ENCODE peak calls at places on chromosomes 7 and 10, in five cellular contexts. One of them, this sample, is unnamed.

GRCh38 chr7:47636693-47637175 is 54.8 kb upstream of the TNS3 start:
- DNase-seq in fibroblast of villous mesenchyme: no peak
- DNase-seq in GM06990: no peak
- DNase-seq in GM23248: no peak
- DNase-seq in psoas muscle: no peak
- DNase-seq in this sample: no peak

GRCh38 chr7:149561072-149561471 is 63.5 kb upstream of the ZNF746 start:
- DNase-seq in fibroblast of villous mesenchyme: no peak
- DNase-seq in GM06990: no peak
- DNase-seq in GM23248: peak; percentile 29
- DNase-seq in psoas muscle: no peak
- DNase-seq in this sample: no peak

GRCh38 chr10:91220194-91220953 is at the start of gene PCGF5:
- DNase-seq in fibroblast of villous mesenchyme: peak; percentile 93
- DNase-seq in GM06990: peak; percentile 94
- DNase-seq in GM23248: peak; percentile 95
- DNase-seq in psoas muscle: peak; percentile 96
- DNase-seq in this sample: peak; percentile 57

GRCh38 chr7:24637021-24637420 is 63.8 kb downstream of the PALS2 start:
- DNase-seq in fibroblast of villous mesenchyme: no peak
- DNase-seq in GM06990: no peak
- DNase-seq in GM23248: peak; percentile 3
- DNase-seq in psoas muscle: no peak
- DNase-seq in this sample: no peak

GRCh38 chr10:11875499-11876281 is 52.5 kb downstream of the PROSER2 start:
- DNase-seq in fibroblast of villous mesenchyme: peak; percentile 84
- DNase-seq in GM06990: no peak
- DNase-seq in GM23248: peak; percentile 97
- DNase-seq in psoas muscle: peak; percentile 91
- DNase-seq in this sample: peak; percentile 19

GRCh38 chr7:72416846-72417245 is 4.7 kb upstream of the CALN1 start:
- DNase-seq in fibroblast of villous mesenchyme: no peak
- DNase-seq in GM06990: no peak
- DNase-seq in GM23248: no peak
- DNase-seq in psoas muscle: no peak
- DNase-seq in this sample: no peak

GRCh38 chr7:28296571-28297483 is 115.5 kb upstream of the CREB5 start:
- DNase-seq in fibroblast of villous mesenchyme: peak; percentile 44
- DNase-seq in GM06990: no peak
- DNase-seq in GM23248: peak; percentile 68
- DNase-seq in psoas muscle: no peak
- DNase-seq in this sample: no peak

GRCh38 chr7:6256709-6257535 is 15.5 kb downstream of the CYTH3 start:
- DNase-seq in fibroblast of villous mesenchyme: peak; percentile 74
- DNase-seq in GM06990: peak; percentile 56
- DNase-seq in GM23248: peak; percentile 92
- DNase-seq in psoas muscle: peak; percentile 76
- DNase-seq in this sample: peak; percentile 74

GRCh38 chr7:115689941-115690340 is 340.6 kb downstream of the TFEC start:
- DNase-seq in fibroblast of villous mesenchyme: no peak
- DNase-seq in GM06990: no peak
- DNase-seq in GM23248: no peak
- DNase-seq in psoas muscle: no peak
- DNase-seq in this sample: no peak

GRCh38 chr7:68147621-68148238 is 1151.1 kb downstream of the TYW1 start:
- DNase-seq in fibroblast of villous mesenchyme: no peak
- DNase-seq in GM06990: no peak
- DNase-seq in GM23248: no peak
- DNase-seq in psoas muscle: no peak
- DNase-seq in this sample: no peak

GRCh38 chr7:29565982-29566746 is 2.5 kb downstream of the PRR15 start:
- DNase-seq in fibroblast of villous mesenchyme: peak; percentile 1
- DNase-seq in GM06990: no peak
- DNase-seq in GM23248: peak; percentile 55
- DNase-seq in psoas muscle: peak; percentile 51
- DNase-seq in this sample: no peak

GRCh38 chr7:28708458-28708951 is 249.6 kb downstream of the TRIL start:
- DNase-seq in fibroblast of villous mesenchyme: peak; percentile 21
- DNase-seq in GM06990: no peak
- DNase-seq in GM23248: peak; percentile 84
- DNase-seq in psoas muscle: no peak
- DNase-seq in this sample: no peak

GRCh38 chr7:157555921-157556320 is 219.1 kb downstream of the DNAJB6 start:
- DNase-seq in fibroblast of villous mesenchyme: no peak
- DNase-seq in GM06990: no peak
- DNase-seq in GM23248: no peak
- DNase-seq in psoas muscle: no peak
- DNase-seq in this sample: no peak

GRCh38 chr7:138755831-138756590 is 41.8 kb upstream of the TMEM213 start:
- DNase-seq in fibroblast of villous mesenchyme: no peak
- DNase-seq in GM06990: no peak
- DNase-seq in GM23248: peak; percentile 13
- DNase-seq in psoas muscle: no peak
- DNase-seq in this sample: no peak

GRCh38 chr10:13224210-13224995 is 9.8 kb downstream of the UCMA start:
- DNase-seq in fibroblast of villous mesenchyme: no peak
- DNase-seq in GM06990: no peak
- DNase-seq in GM23248: no peak
- DNase-seq in psoas muscle: no peak
- DNase-seq in this sample: no peak

GRCh38 chr7:158911734-158912133 is 55.4 kb downstream of the DYNC2I1 start:
- DNase-seq in fibroblast of villous mesenchyme: no peak
- DNase-seq in GM06990: no peak
- DNase-seq in GM23248: no peak
- DNase-seq in psoas muscle: no peak
- DNase-seq in this sample: no peak

GRCh38 chr7:41955475-41956243 is 252.8 kb upstream of the INHBA start:
- DNase-seq in fibroblast of villous mesenchyme: peak; percentile 99
- DNase-seq in GM06990: no peak
- DNase-seq in GM23248: peak; percentile 100
- DNase-seq in psoas muscle: peak; percentile 98
- DNase-seq in this sample: peak; percentile 99

GRCh38 chr7:92766461-92767003 is 69.8 kb downstream of the CDK6 start:
- DNase-seq in fibroblast of villous mesenchyme: peak; percentile 54
- DNase-seq in GM06990: no peak
- DNase-seq in GM23248: peak; percentile 65
- DNase-seq in psoas muscle: no peak
- DNase-seq in this sample: no peak

GRCh38 chr10:108097258-108097657 is 932.8 kb upstream of the SORCS1 start:
- DNase-seq in fibroblast of villous mesenchyme: no peak
- DNase-seq in GM06990: no peak
- DNase-seq in GM23248: no peak
- DNase-seq in psoas muscle: peak; percentile 36
- DNase-seq in this sample: no peak

GRCh38 chr10:98555011-98555619 is 108.4 kb upstream of the HPS1 start:
- DNase-seq in fibroblast of villous mesenchyme: peak; percentile 32
- DNase-seq in GM06990: no peak
- DNase-seq in GM23248: no peak
- DNase-seq in psoas muscle: no peak
- DNase-seq in this sample: no peak

GRCh38 chr10:124403548-124403947 is 15.2 kb downstream of the OAT start:
- DNase-seq in fibroblast of villous mesenchyme: peak; percentile 85
- DNase-seq in GM06990: peak; percentile 46
- DNase-seq in GM23248: peak; percentile 82
- DNase-seq in psoas muscle: no peak
- DNase-seq in this sample: peak; percentile 45

GRCh38 chr10:94902570-94902969 is 35.9 kb upstream of the CYP2C9 start:
- DNase-seq in fibroblast of villous mesenchyme: no peak
- DNase-seq in GM06990: no peak
- DNase-seq in GM23248: peak; percentile 0
- DNase-seq in psoas muscle: no peak
- DNase-seq in this sample: no peak

GRCh38 chr10:59839576-59839975 is 66.8 kb downstream of the CCDC6 start:
- DNase-seq in fibroblast of villous mesenchyme: peak; percentile 40
- DNase-seq in GM06990: no peak
- DNase-seq in GM23248: peak; percentile 67
- DNase-seq in psoas muscle: no peak
- DNase-seq in this sample: no peak

GRCh38 chr10:93160140-93160539 is 86.4 kb downstream of the CYP26A1 start:
- DNase-seq in fibroblast of villous mesenchyme: no peak
- DNase-seq in GM06990: no peak
- DNase-seq in GM23248: peak; percentile 17
- DNase-seq in psoas muscle: no peak
- DNase-seq in this sample: no peak

GRCh38 chr7:98681951-98682350 is 64.9 kb downstream of the NPTX2 start:
- DNase-seq in fibroblast of villous mesenchyme: no peak
- DNase-seq in GM06990: no peak
- DNase-seq in GM23248: no peak
- DNase-seq in psoas muscle: no peak
- DNase-seq in this sample: no peak

GRCh38 chr7:1579481-1580421 is 9.9 kb upstream of the PSMG3 start:
- DNase-seq in fibroblast of villous mesenchyme: peak; percentile 46
- DNase-seq in GM06990: peak; percentile 39
- DNase-seq in GM23248: peak; percentile 79
- DNase-seq in psoas muscle: peak; percentile 88
- DNase-seq in this sample: no peak

GRCh38 chr7:29604702-29605101 is 41.1 kb downstream of the PRR15 start:
- DNase-seq in fibroblast of villous mesenchyme: no peak
- DNase-seq in GM06990: no peak
- DNase-seq in GM23248: no peak
- DNase-seq in psoas muscle: no peak
- DNase-seq in this sample: no peak

GRCh38 chr7:117259626-117260025 is 63.2 kb downstream of the WNT2 start:
- DNase-seq in fibroblast of villous mesenchyme: peak; percentile 81
- DNase-seq in GM06990: no peak
- DNase-seq in GM23248: peak; percentile 84
- DNase-seq in psoas muscle: no peak
- DNase-seq in this sample: peak; percentile 36

DNA sequence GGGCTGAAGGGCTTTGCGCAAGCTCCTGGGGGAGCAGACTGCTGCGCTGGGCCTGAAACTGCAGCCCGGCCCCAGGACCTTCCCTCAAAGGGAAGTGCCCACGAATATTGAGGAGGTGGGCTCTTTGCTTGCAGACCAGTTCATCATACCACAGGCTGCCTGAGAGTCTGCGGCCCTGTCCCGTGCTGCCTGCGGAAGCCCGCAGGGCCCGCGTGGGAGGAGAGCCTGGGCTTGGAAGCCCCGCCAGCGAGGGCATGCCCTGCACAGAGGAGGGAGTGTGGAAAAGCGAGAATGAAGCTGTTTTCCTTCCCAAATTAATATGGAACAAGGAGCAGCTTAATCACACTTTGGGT is 83.6 kb upstream of the MKI67 start:
- DNase-seq in fibroblast of villous mesenchyme: no peak
- DNase-seq in GM06990: no peak
- DNase-seq in GM23248: no peak
- DNase-seq in psoas muscle: no peak
- DNase-seq in this sample: no peak
- H3K4me3 ChIP-seq in fibroblast of villous mesenchyme: peak overlapping the region; percentile 23
- H3K4me3 ChIP-seq in GM06990: no peak overlapping the region
- H3K4me3 ChIP-seq in GM23248: no peak overlapping the region
- H3K4me3 ChIP-seq in psoas muscle: peak overlapping the region; percentile 69
- H3K4me3 ChIP-seq in this sample: peak overlapping the region; percentile 53

DNA sequence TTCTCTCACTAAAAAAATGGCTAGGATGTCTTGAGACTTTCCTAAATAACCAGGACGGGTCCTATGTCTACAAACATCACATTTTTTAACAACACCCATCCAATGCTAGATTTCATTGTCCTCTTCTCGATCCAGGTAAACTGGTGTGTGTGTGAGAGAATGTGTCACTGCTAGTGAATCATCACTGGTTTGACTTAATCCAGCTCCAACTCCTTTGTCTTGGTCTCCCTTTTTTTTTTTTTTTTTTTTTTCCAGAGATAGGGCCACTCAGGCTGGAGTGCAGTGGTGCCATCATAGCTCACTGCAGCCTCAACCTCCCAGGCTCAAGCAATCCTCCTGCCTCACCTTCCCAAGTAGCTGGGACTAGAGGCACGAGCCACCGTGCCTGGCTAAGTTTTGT is 2.0 kb upstream of the UFSP1 start:
- DNase-seq in fibroblast of villous mesenchyme: no peak
- DNase-seq in GM06990: no peak
- DNase-seq in GM23248: peak; percentile 53
- DNase-seq in psoas muscle: no peak
- DNase-seq in this sample: no peak
- H3K4me3 ChIP-seq in fibroblast of villous mesenchyme: no peak overlapping the region
- H3K4me3 ChIP-seq in GM06990: no peak overlapping the region
- H3K4me3 ChIP-seq in GM23248: no peak overlapping the region
- H3K4me3 ChIP-seq in psoas muscle: no peak overlapping the region
- H3K4me3 ChIP-seq in this sample: no peak overlapping the region

GRCh38 chr10:123146892-123147634 is 873 bp upstream of the HMX2 start:
- DNase-seq in fibroblast of villous mesenchyme: no peak
- DNase-seq in GM06990: no peak
- DNase-seq in GM23248: no peak
- DNase-seq in psoas muscle: no peak
- DNase-seq in this sample: no peak

GRCh38 chr10:123149162-123149567 is 1.2 kb downstream of the HMX2 start:
- DNase-seq in fibroblast of villous mesenchyme: no peak
- DNase-seq in GM06990: no peak
- DNase-seq in GM23248: no peak
- DNase-seq in psoas muscle: no peak
- DNase-seq in this sample: no peak

GRCh38 chr10:123146013-123146891 is 1.7 kb upstream of the HMX2 start:
- DNase-seq in fibroblast of villous mesenchyme: no peak
- DNase-seq in GM06990: no peak
- DNase-seq in GM23248: peak; percentile 41
- DNase-seq in psoas muscle: no peak
- DNase-seq in this sample: no peak

GRCh38 chr10:123148414-123149161 is 652 bp downstream of the HMX2 start:
- DNase-seq in fibroblast of villous mesenchyme: no peak
- DNase-seq in GM06990: peak; percentile 58
- DNase-seq in GM23248: peak; percentile 27
- DNase-seq in psoas muscle: no peak
- DNase-seq in this sample: no peak

DNA sequence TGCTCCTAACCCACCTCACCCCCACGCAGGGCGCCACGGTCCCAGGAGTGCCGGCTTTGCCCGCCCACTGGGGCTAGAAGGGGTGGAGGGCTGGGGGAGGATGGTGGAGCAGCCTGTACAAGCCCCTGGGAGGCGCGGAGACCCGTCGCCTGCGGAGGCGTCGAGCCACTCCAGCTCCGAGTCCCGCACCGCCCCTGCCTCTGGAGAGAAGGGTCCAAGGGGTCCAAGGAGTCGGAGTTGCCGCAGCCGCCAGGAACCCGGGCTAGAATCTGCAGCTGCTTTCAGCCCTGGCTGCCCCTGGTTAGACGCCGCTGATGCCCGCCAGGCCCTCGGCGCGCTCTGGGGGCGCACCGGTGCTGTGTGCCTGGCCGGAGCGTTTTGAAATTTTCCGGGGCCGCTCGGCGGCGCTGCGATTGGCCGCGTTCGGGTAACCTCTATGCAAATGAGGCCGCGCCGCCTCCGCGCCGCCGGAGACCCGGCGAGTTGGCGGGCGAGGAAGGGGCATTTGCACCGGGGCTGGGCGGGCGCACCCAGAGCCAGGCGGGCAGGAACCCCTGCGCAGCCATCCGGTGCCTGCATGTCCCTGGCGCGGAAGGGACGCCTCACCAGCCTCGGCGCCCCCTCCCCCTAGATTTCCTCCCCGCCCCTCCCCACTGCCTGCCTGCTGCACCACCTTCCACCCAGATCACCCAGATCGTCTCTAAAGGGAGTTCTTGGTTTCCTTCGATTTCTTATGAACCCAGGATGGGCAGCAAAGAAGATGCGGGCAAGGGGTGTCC is at the start of gene HMX2:
- DNase-seq in fibroblast of villous mesenchyme: no peak
- DNase-seq in GM06990: peak; percentile 89
- DNase-seq in GM23248: no peak
- DNase-seq in psoas muscle: no peak
- DNase-seq in this sample: no peak
- H3K4me3 ChIP-seq in fibroblast of villous mesenchyme: no peak within 1 kb of the TSS
- H3K4me3 ChIP-seq in GM06990: peak within 1 kb of the TSS; percentile 75
- H3K4me3 ChIP-seq in GM23248: no peak within 1 kb of the TSS
- H3K4me3 ChIP-seq in psoas muscle: no peak within 1 kb of the TSS
- H3K4me3 ChIP-seq in this sample: no peak within 1 kb of the TSS

GRCh38 chr10:86667421-86668181 is 710 bp upstream of the LDB3 start:
- DNase-seq in fibroblast of villous mesenchyme: no peak
- DNase-seq in GM06990: no peak
- DNase-seq in GM23248: no peak
- DNase-seq in psoas muscle: no peak
- DNase-seq in this sample: no peak
- H3K4me3 ChIP-seq in fibroblast of villous mesenchyme: no peak overlapping the region
- H3K4me3 ChIP-seq in GM06990: no peak overlapping the region
- H3K4me3 ChIP-seq in GM23248: no peak overlapping the region
- H3K4me3 ChIP-seq in psoas muscle: peak overlapping the region; percentile 69
- H3K4me3 ChIP-seq in this sample: no peak overlapping the region

This sample was measured in skeletal muscle cell.